ENCODE peak calls at places on chromosomes 1 and 21, in six cellular contexts. L, M, F, X, J and Y are unnamed samples.
A peak's percentile ranks its signal among the peaks of the same experiment; 100 is the strongest.

GRCh38 chr1:172980456-172980855 is 70.3 kb downstream of the TNFSF18 start:
- DNase-seq in F (no peak), M (no peak), X (no peak), L (peak; percentile 68), J (no peak), Y (peak; percentile 80)

GRCh38 chr21:35014302-35015044 is 34.6 kb downstream of the RUNX1 start:
- DNase-seq in L (no peak), M (no peak), J (no peak), F (no peak), X (no peak), Y (peak; percentile 52)

GRCh38 chr1:109823543-109824348 is 60.0 kb upstream of the EPS8L3 start:
- DNase-seq in M (no peak), L (peak; percentile 24), J (no peak), X (peak; percentile 37), F (peak; percentile 82), Y (peak; percentile 62)

GRCh38 chr21:17612023-17612564 is 607 bp downstream of the BTG3 start:
- DNase-seq in M (peak; percentile 68), J (no peak), L (no peak), F (peak; percentile 88), X (peak; percentile 35), Y (peak; percentile 47)

GRCh38 chr1:150066838-150067183 is 765 bp upstream of the VPS45 start:
- DNase-seq in L (no peak), X (no peak), M (peak; percentile 62), J (peak; percentile 27), F (peak; percentile 82), Y (no peak)

GRCh38 chr1:18954270-18955071 is 2.0 kb downstream of the IFFO2 start:
- DNase-seq in M (no peak), L (no peak), F (no peak), X (no peak), J (no peak), Y (peak; percentile 60)

GRCh38 chr21:45560106-45561021 is 18.1 kb upstream of the SLC19A1 start:
- DNase-seq in M (peak; percentile 42), L (no peak), J (peak; percentile 15), X (no peak), F (peak; percentile 58), Y (no peak)

GRCh38 chr1:66445492-66446181 is 88.3 kb upstream of the SGIP1 start:
- DNase-seq in M (no peak), L (no peak), F (no peak), X (no peak), J (no peak), Y (no peak)

GRCh38 chr1:32494196-32494595 is 29.3 kb downstream of the ZBTB8B start:
- DNase-seq in J (no peak), L (no peak), F (no peak), M (no peak), X (no peak), Y (peak; percentile 28)

GRCh38 chr1:106080608-106081325 is 975.7 kb upstream of the PRMT6 start:
- DNase-seq in F (peak; percentile 73), M (no peak), X (no peak), L (no peak), J (no peak), Y (no peak)

GRCh38 chr1:44012411-44012810 is 18.9 kb downstream of the SLC6A9 start:
- DNase-seq in X (no peak), M (no peak), L (no peak), F (no peak), J (no peak), Y (no peak)

GRCh38 chr1:15680614-15681345 is 3.3 kb upstream of the PLEKHM2 start:
- DNase-seq in L (peak; percentile 77), F (no peak), M (no peak), J (no peak), X (no peak), Y (peak; percentile 94)

DNA sequence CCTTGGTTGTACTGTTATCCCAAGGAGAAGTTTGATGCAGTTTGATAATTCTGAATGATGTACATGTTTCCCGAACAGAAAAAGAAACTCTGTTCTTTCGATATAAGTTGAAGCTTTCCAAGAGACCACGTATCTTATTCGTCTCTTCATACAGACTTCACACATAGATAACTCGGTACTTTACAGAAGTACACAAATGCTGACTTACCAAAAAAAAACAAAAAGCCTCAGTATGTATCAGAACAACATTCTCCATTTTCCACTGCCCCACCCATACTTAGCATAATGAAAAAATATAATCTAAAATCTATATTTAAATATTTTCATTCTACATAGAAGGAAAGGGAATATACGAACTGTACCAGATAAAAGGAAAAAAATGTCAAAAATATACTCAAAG is 2.2 kb downstream of the FOXJ3 start:
- DNase-seq in M (no peak), X (no peak), L (no peak), J (no peak), F (no peak), Y (no peak)
- H3K4me3 ChIP-seq in M (no peak overlapping the region), X (no peak overlapping the region), L (no peak overlapping the region), J (peak overlapping the region; percentile 97), F (no peak overlapping the region), Y (no peak overlapping the region)

GRCh38 chr1:169047074-169047473 is 59.4 kb upstream of the ATP1B1 start:
- DNase-seq in J (no peak), X (no peak), F (no peak), L (no peak), M (peak; percentile 55), Y (no peak)
- TF ChIP-seq CTCF in J (no peak), X (no peak), F (no peak), L (no peak), M (no peak), Y (no peak)

GRCh38 chr1:46490603-46491499 is 1.2 kb downstream of the DMBX1 start:
- DNase-seq in M (peak; percentile 60), J (no peak), F (peak; percentile 58), L (peak; percentile 26), X (no peak), Y (no peak)
- H3K4me3 ChIP-seq in M (peak overlapping the region; percentile 48), J (peak overlapping the region; percentile 49), F (no peak overlapping the region), L (no peak overlapping the region), X (no peak overlapping the region), Y (no peak overlapping the region)

DNA sequence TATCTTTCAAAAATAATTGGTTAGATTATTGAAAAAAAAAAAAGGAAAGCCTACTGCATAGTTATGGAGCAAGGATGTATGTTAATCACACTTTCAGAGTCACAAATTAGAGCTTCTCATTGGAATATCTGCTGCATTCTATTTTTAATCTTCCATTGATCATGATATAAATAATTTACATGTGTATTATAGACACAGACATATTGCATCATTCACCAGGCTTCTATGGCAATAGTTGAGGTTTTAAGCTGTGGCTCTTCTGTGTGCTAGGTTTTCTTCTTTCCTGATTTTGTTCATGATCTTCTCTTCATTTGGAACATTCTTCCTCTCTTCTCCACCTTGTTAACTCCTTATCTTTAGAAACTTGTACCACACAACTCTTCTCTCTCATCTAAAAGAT is 123.2 kb upstream of the HMCN1 start:
- DNase-seq in M (no peak), F (no peak), J (no peak), L (no peak), X (no peak), Y (no peak)
- TF ChIP-seq CTCF in M (no peak), F (no peak), J (no peak), L (no peak), X (no peak), Y (no peak)

GRCh38 chr1:42926235-42926869 is 32.3 kb downstream of the SLC2A1 start:
- DNase-seq in M (no peak), L (no peak), X (no peak), F (no peak), J (no peak), Y (no peak)

GRCh38 chr1:42924249-42925131 is 34.2 kb downstream of the SLC2A1 start:
- DNase-seq in J (peak; percentile 94), L (peak; percentile 89), X (peak; percentile 93), M (peak; percentile 94), F (peak; percentile 96), Y (peak; percentile 85)

GRCh38 chr1:42923367-42924248 is 35.1 kb downstream of the SLC2A1 start:
- DNase-seq in X (no peak), F (no peak), M (no peak), J (no peak), L (no peak), Y (no peak)

GRCh38 chr1:42925132-42925769 is 33.4 kb downstream of the SLC2A1 start:
- DNase-seq in X (no peak), J (no peak), L (no peak), F (no peak), M (no peak), Y (no peak)

GRCh38 chr1:42922687-42923366 is 35.8 kb downstream of the SLC2A1 start:
- DNase-seq in X (no peak), J (no peak), L (peak; percentile 73), M (no peak), F (no peak), Y (peak; percentile 56)
- H3K4me3 ChIP-seq in X (no peak overlapping the region), J (no peak overlapping the region), L (no peak overlapping the region), M (no peak overlapping the region), F (no peak overlapping the region), Y (no peak overlapping the region)